ENCODE peak calls at places on chromosomes 4 and X, in four cellular contexts. S is brain microvascular endothelial cell, Q is tibial nerve, K is fibroblast of lung. F is an unnamed sample.

GRCh38 chr4:81069706-81070331 is 39.3 kb downstream of the BMP3 start:
- DNase-seq in S (peak; percentile 89), Q (peak; percentile 42), K (peak; percentile 95), F (peak; percentile 81)

GRCh38 chr4:6467600-6467999 is 4.8 kb downstream of the PPP2R2C start:
- DNase-seq in S (no peak), Q (no peak), K (no peak), F (no peak)

GRCh38 chr4:117326091-117326490 is 240.7 kb upstream of the TRAM1L1 start:
- DNase-seq in S (no peak), Q (no peak), K (no peak), F (no peak)

GRCh38 chr4:173758132-173758531 is 228.1 kb upstream of the HAND2 start:
- DNase-seq in S (no peak), Q (no peak), K (no peak), F (no peak)

GRCh38 chr4:133483600-133484246 is 334.6 kb downstream of the PCDH10 start:
- DNase-seq in S (peak; percentile 56), Q (no peak), K (peak; percentile 60), F (peak; percentile 12)

GRCh38 chr4:2154215-2154614 is 87.7 kb downstream of the HAUS3 start:
- DNase-seq in S (peak; percentile 11), Q (no peak), K (peak; percentile 4), F (no peak)

GRCh38 chr4:6180841-6181631 is 19.3 kb downstream of the JAKMIP1 start:
- DNase-seq in S (no peak), Q (no peak), K (no peak), F (no peak)

GRCh38 chr4:40309250-40309774 is 25.8 kb upstream of the CHRNA9 start:
- DNase-seq in S (peak; percentile 81), Q (peak; percentile 90), K (peak; percentile 86), F (peak; percentile 74)

GRCh38 chr4:105988671-105989070 is 93.4 kb downstream of the NPNT start:
- DNase-seq in S (no peak), Q (no peak), K (no peak), F (no peak)

GRCh38 chr4:152696764-152697250 is 17.0 kb upstream of the TMEM154 start:
- DNase-seq in S (peak; percentile 68), Q (no peak), K (peak; percentile 66), F (peak; percentile 92)

GRCh38 chrX:15349046-15349445 is 13.7 kb upstream of the PIGA start:
- DNase-seq in S (peak; percentile 50), Q (no peak), K (peak; percentile 78), F (peak; percentile 54)

GRCh38 chr4:136748777-136749176 is 783.5 kb downstream of the PCDH18 start:
- DNase-seq in S (no peak), Q (no peak), K (peak; percentile 53), F (no peak)

GRCh38 chrX:100381613-100382012 is 28.5 kb downstream of the PCDH19 start:
- DNase-seq in S (no peak), Q (no peak), K (no peak), F (peak; percentile 58)

GRCh38 chr4:184472540-184473264 is 1.6 kb downstream of the IRF2 start:
- DNase-seq in S (peak; percentile 30), Q (peak; percentile 47), K (peak; percentile 58), F (peak; percentile 27)

GRCh38 chr4:139853309-139853708 is 187.7 kb downstream of the MGST2 start:
- DNase-seq in S (no peak), Q (no peak), K (no peak), F (no peak)

GRCh38 chr4:1715002-1715761 is 3.1 kb upstream of the SLBP start:
- DNase-seq in S (no peak), Q (no peak), K (no peak), F (no peak)

GRCh38 chr4:58413849-58414248 is 1303.7 kb upstream of the IGFBP7 start:
- DNase-seq in S (no peak), Q (no peak), K (no peak), F (no peak)

GRCh38 chrX:110210417-110211139 is 107.3 kb downstream of the AMMECR1 start:
- DNase-seq in S (peak; percentile 50), Q (no peak), K (peak; percentile 87), F (peak; percentile 73)

GRCh38 chr4:142129931-142130330 is 493.5 kb downstream of the IL15 start:
- DNase-seq in S (no peak), Q (no peak), K (no peak), F (peak; percentile 25)

GRCh38 chr4:74638689-74639088 is 155.6 kb downstream of the BTC start:
- DNase-seq in S (no peak), Q (no peak), K (peak; percentile 75), F (no peak)

GRCh38 chrX:120462370-120462769 is 6.7 kb downstream of the LAMP2 start:
- DNase-seq in S (no peak), Q (no peak), K (no peak), F (no peak)

GRCh38 chr4:7817877-7818675 is 121.6 kb downstream of the AFAP1 start:
- DNase-seq in S (peak; percentile 51), Q (no peak), K (peak; percentile 58), F (no peak)

GRCh38 chr4:159055851-159056250 is 47.0 kb upstream of the RAPGEF2 start:
- DNase-seq in S (no peak), Q (no peak), K (no peak), F (no peak)

GRCh38 chr4:3254302-3255131 is 5.6 kb downstream of the MSANTD1 start:
- DNase-seq in S (no peak), Q (peak; percentile 3), K (no peak), F (no peak)

GRCh38 chr4:6548201-6548881 is 26.6 kb upstream of the MAN2B2 start:
- DNase-seq in S (peak; percentile 25), Q (no peak), K (peak; percentile 42), F (peak; percentile 41)

GRCh38 chr4:145279122-145279960 is 99.0 kb upstream of the OTUD4 start:
- DNase-seq in S (peak; percentile 42), Q (no peak), K (peak; percentile 63), F (peak; percentile 94)

GRCh38 chr4:89283226-89283974 is 24.2 kb downstream of the GPRIN3 start:
- DNase-seq in S (peak; percentile 11), Q (no peak), K (peak; percentile 39), F (peak; percentile 89)

DNA sequence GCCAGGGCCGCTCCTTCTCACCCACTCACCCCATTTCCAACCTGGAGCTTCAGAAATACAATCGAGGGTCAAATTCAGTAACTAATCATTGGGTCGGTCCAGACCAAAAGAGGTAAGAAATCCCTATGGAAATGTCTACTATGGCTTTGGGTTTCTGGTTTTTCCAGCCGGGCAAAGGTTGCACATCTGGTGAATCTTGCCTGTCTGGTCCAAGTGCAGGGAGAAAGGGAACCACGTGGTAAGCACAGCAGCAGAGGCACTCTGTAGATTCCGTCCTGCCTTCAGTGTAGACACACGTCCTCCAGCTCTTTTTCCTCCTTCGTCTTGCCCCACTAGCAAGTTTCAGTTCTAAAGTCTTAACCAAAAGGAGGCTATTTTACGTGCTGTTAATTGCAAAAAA is 218.0 kb upstream of the JADE1 start:
- DNase-seq in S (no peak), Q (no peak), K (no peak), F (no peak)
- TF ChIP-seq CTCF in S (no peak), Q (no peak), K (no peak), F (no peak)

GRCh38 chrX:46710927-46711623 is 47.8 kb downstream of the SLC9A7 start:
- DNase-seq in S (no peak), Q (no peak), K (no peak), F (no peak)
- H3K4me3 ChIP-seq in S (no peak overlapping the region), Q (no peak overlapping the region), K (no peak overlapping the region), F (no peak overlapping the region)

GRCh38 chr4:37631551-37631950 is 54.6 kb downstream of the RELL1 start:
- DNase-seq in S (peak; percentile 16), Q (no peak), K (peak; percentile 73), F (no peak)
- H3K36me3 ChIP-seq in S (peaks cover 6% of the 10 kb centered on the region), Q (no peaks in the 10 kb centered on the region), K (peaks cover 6% of the 10 kb centered on the region), F (no peaks in the 10 kb centered on the region)

DNA sequence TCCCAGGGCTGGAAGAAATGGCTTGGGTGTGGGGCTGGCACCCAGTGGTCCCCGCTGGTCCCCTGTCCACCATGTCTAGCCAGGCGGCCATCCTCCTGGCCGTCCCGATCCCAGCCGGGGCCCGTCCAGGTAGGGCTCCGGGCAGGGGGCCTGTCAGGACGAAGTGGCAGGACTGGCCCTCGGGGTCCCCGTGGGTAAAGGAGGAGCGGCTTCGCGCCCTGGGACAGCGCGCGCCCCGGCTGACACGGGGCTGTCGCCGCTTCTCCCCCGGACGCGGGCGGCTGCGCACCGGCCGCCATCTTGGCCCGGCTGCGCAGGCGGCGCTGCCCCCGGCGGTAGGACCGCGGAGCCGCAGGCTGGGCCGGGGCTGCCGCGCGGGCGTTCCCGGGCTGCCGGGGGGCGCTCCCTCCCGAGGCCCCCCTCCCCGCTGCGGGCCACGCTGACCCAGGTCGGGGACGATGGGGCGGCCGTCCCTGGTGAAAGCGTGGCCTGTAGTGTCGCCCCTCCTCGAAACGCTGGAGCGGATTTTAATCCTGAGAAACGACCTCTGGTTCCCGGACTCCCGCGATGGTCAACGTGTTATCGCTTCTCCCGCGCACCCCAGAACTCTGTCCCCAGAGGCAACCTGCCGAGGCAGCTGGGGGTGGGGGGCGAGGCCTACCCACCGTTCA is 60.4 kb upstream of the BCOR start:
- DNase-seq in S (no peak), Q (no peak), K (no peak), F (no peak)
- TF ChIP-seq CTCF in S (no peak), Q (peak; percentile 28), K (peak; percentile 8), F (no peak)

GRCh38 chr4:62170235-62170634 is 970.1 kb downstream of the ADGRL3 start:
- DNase-seq in S (no peak), Q (no peak), K (no peak), F (no peak)
- H3K4me3 ChIP-seq in S (no peak overlapping the region), Q (no peak overlapping the region), K (no peak overlapping the region), F (no peak overlapping the region)

DNA sequence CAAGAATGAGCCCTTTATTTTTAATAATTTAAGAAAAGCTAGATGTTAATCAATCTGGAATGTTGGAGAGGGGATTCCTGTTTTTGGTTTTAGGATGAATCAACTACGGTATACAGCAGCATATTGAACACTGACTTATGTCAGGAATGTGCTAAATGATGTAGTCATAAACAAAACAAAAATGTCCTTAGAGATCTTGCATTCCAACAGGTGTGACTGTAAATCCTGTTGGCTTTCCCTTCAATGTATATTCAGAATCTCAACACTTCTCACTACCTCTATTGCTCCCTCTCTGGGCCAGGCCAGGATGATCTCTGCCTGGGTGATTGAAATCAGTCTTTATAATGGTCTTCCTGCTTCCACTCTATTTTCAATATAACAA is 37.8 kb upstream of the BDH2 start:
- DNase-seq in S (peak; percentile 5), Q (no peak), K (no peak), F (peak; percentile 84)
- H3K36me3 ChIP-seq in S (no peaks in the 10 kb centered on the region), Q (no peaks in the 10 kb centered on the region), K (peaks cover 3% of the 10 kb centered on the region), F (no peaks in the 10 kb centered on the region)

F was measured in bronchial epithelial cell.